ENCODE peak calls at places on chromosomes 2 and 18, in six cellular contexts. One of them, this sample, is unnamed.

GRCh38 chr2:100877555-100877954 is 57.6 kb downstream of the NPAS2 start:
- DNase-seq in IMR-90: peak; percentile 63
- DNase-seq in H9: no peak
- DNase-seq in H1: no peak
- DNase-seq in mesenchymal stem cell: peak; percentile 46
- DNase-seq in trophoblast cell: no peak
- DNase-seq in this sample: no peak

GRCh38 chr18:7980661-7981060 is 413.5 kb downstream of the PTPRM start:
- DNase-seq in trophoblast cell: peak; percentile 44
- DNase-seq in H9: no peak
- DNase-seq in IMR-90: no peak
- DNase-seq in mesenchymal stem cell: no peak
- DNase-seq in H1: no peak
- DNase-seq in this sample: no peak

GRCh38 chr2:94767336-94767735 is 103.9 kb upstream of the TEKT4 start:
- DNase-seq in H9: no peak
- DNase-seq in H1: no peak
- DNase-seq in IMR-90: no peak
- DNase-seq in mesenchymal stem cell: no peak
- DNase-seq in trophoblast cell: no peak
- DNase-seq in this sample: no peak

GRCh38 chr18:76336241-76336640 is 158.8 kb downstream of the ZNF516 start:
- DNase-seq in H9: no peak
- DNase-seq in trophoblast cell: no peak
- DNase-seq in H1: no peak
- DNase-seq in mesenchymal stem cell: no peak
- DNase-seq in IMR-90: no peak
- DNase-seq in this sample: no peak

GRCh38 chr2:72278046-72278445 is 130.4 kb upstream of the CYP26B1 start:
- DNase-seq in H1: no peak
- DNase-seq in H9: no peak
- DNase-seq in mesenchymal stem cell: peak; percentile 59
- DNase-seq in trophoblast cell: peak; percentile 5
- DNase-seq in IMR-90: peak; percentile 79
- DNase-seq in this sample: no peak

GRCh38 chr2:142756430-142756829 is 121.0 kb upstream of the KYNU start:
- DNase-seq in trophoblast cell: peak; percentile 33
- DNase-seq in H9: no peak
- DNase-seq in H1: no peak
- DNase-seq in IMR-90: peak; percentile 78
- DNase-seq in mesenchymal stem cell: peak; percentile 52
- DNase-seq in this sample: no peak

GRCh38 chr2:64137567-64137966 is 6.7 kb downstream of the PELI1 start:
- DNase-seq in H1: no peak
- DNase-seq in trophoblast cell: peak; percentile 49
- DNase-seq in IMR-90: peak; percentile 26
- DNase-seq in H9: no peak
- DNase-seq in mesenchymal stem cell: no peak
- DNase-seq in this sample: no peak

GRCh38 chr2:181307203-181307991 is 149.8 kb upstream of the ITGA4 start:
- DNase-seq in H1: no peak
- DNase-seq in mesenchymal stem cell: no peak
- DNase-seq in trophoblast cell: no peak
- DNase-seq in H9: no peak
- DNase-seq in IMR-90: no peak
- DNase-seq in this sample: no peak

DNA sequence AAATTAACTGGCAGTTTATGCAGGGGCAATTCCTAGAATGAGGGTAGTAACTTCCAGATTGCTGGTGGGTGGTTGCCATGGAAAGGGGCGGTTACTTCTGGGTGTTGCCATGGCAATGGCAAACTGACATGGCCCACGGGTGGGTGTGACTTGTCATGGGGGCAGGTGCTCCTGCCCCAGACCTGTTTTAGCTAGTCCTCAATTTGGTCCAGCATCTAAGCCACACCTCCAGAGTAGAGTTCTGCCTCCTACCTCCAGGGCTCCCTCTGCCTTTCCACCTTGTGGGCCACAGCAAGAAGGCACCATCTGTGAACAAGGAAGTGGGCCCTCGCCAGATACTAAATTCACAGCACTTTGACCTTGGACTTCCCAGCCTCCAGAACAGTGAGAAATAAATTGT is 148.7 kb downstream of the TFCP2L1 start:
- DNase-seq in trophoblast cell: no peak
- DNase-seq in H9: no peak
- DNase-seq in mesenchymal stem cell: no peak
- DNase-seq in IMR-90: no peak
- DNase-seq in H1: no peak
- DNase-seq in this sample: no peak
- H4K91ac ChIP-seq in trophoblast cell: no peak overlapping the region
- H4K91ac ChIP-seq in H9: no peak overlapping the region
- H4K91ac ChIP-seq in mesenchymal stem cell: no peak overlapping the region
- H4K91ac ChIP-seq in IMR-90: no peak overlapping the region
- H4K91ac ChIP-seq in H1: no peak overlapping the region
- H4K91ac ChIP-seq in this sample: no peak overlapping the region

GRCh38 chr2:111138834-111139233 is 18.1 kb downstream of the BCL2L11 start:
- DNase-seq in IMR-90: no peak
- DNase-seq in H9: no peak
- DNase-seq in trophoblast cell: no peak
- DNase-seq in H1: no peak
- DNase-seq in mesenchymal stem cell: no peak
- DNase-seq in this sample: no peak

GRCh38 chr2:111135237-111135909 is 14.7 kb downstream of the BCL2L11 start:
- DNase-seq in trophoblast cell: no peak
- DNase-seq in H9: no peak
- DNase-seq in H1: no peak
- DNase-seq in IMR-90: no peak
- DNase-seq in mesenchymal stem cell: no peak
- DNase-seq in this sample: no peak

GRCh38 chr2:111134082-111134481 is 13.4 kb downstream of the BCL2L11 start:
- DNase-seq in mesenchymal stem cell: no peak
- DNase-seq in H9: no peak
- DNase-seq in H1: no peak
- DNase-seq in trophoblast cell: no peak
- DNase-seq in IMR-90: no peak
- DNase-seq in this sample: no peak

GRCh38 chr2:111133603-111134002 is 12.9 kb downstream of the BCL2L11 start:
- DNase-seq in mesenchymal stem cell: peak; percentile 4
- DNase-seq in H1: no peak
- DNase-seq in H9: no peak
- DNase-seq in trophoblast cell: no peak
- DNase-seq in IMR-90: no peak
- DNase-seq in this sample: no peak

GRCh38 chr2:111135910-111136297 is 15.2 kb downstream of the BCL2L11 start:
- DNase-seq in H1: peak; percentile 53
- DNase-seq in IMR-90: peak; percentile 40
- DNase-seq in trophoblast cell: no peak
- DNase-seq in mesenchymal stem cell: peak; percentile 7
- DNase-seq in H9: peak; percentile 55
- DNase-seq in this sample: no peak
- H4K91ac ChIP-seq in H1: no peak overlapping the region
- H4K91ac ChIP-seq in IMR-90: no peak overlapping the region
- H4K91ac ChIP-seq in trophoblast cell: no peak overlapping the region
- H4K91ac ChIP-seq in mesenchymal stem cell: no peak overlapping the region
- H4K91ac ChIP-seq in H9: no peak overlapping the region
- H4K91ac ChIP-seq in this sample: no peak overlapping the region

DNA sequence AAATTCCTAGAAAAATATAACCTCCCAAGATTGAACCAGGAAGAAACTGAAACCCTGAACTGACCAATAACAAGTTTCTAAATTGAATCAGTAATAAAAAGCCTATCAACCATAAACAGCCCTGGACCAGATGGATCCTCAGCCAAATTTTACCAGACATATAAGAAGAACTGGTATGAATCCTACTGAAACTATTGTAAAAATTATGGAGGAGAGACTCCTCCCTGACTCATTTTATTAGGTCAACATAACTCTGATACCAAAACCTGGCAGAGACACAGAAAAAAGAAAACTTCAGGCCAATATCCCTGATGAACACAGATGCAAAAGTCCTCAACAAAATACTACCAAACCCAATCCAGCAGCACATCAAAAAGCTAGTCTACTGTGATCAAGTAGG is 11.3 kb downstream of the NT5C1B start:
- DNase-seq in H1: no peak
- DNase-seq in mesenchymal stem cell: no peak
- DNase-seq in IMR-90: peak; percentile 34
- DNase-seq in H9: no peak
- DNase-seq in trophoblast cell: no peak
- DNase-seq in this sample: no peak
- H4K91ac ChIP-seq in H1: no peak overlapping the region
- H4K91ac ChIP-seq in mesenchymal stem cell: no peak overlapping the region
- H4K91ac ChIP-seq in IMR-90: no peak overlapping the region
- H4K91ac ChIP-seq in H9: no peak overlapping the region
- H4K91ac ChIP-seq in trophoblast cell: no peak overlapping the region
- H4K91ac ChIP-seq in this sample: no peak overlapping the region

GRCh38 chr2:177557794-177558193 is 165.2 kb downstream of the AGPS start:
- DNase-seq in H1: no peak
- DNase-seq in IMR-90: no peak
- DNase-seq in H9: no peak
- DNase-seq in trophoblast cell: no peak
- DNase-seq in mesenchymal stem cell: no peak
- DNase-seq in this sample: no peak
- H4K91ac ChIP-seq in H1: no peak overlapping the region
- H4K91ac ChIP-seq in IMR-90: no peak overlapping the region
- H4K91ac ChIP-seq in H9: no peak overlapping the region
- H4K91ac ChIP-seq in trophoblast cell: no peak overlapping the region
- H4K91ac ChIP-seq in mesenchymal stem cell: no peak overlapping the region
- H4K91ac ChIP-seq in this sample: no peak overlapping the region

GRCh38 chr2:38167968-38168350 is 92.0 kb upstream of the CYP1B1 start:
- DNase-seq in H1: no peak
- DNase-seq in IMR-90: no peak
- DNase-seq in trophoblast cell: no peak
- DNase-seq in H9: no peak
- DNase-seq in mesenchymal stem cell: no peak
- DNase-seq in this sample: no peak
- H4K91ac ChIP-seq in H1: no peak overlapping the region
- H4K91ac ChIP-seq in IMR-90: no peak overlapping the region
- H4K91ac ChIP-seq in trophoblast cell: no peak overlapping the region
- H4K91ac ChIP-seq in H9: no peak overlapping the region
- H4K91ac ChIP-seq in mesenchymal stem cell: no peak overlapping the region
- H4K91ac ChIP-seq in this sample: no peak overlapping the region

GRCh38 chr2:40160730-40161129 is 291.2 kb downstream of the SLC8A1 start:
- DNase-seq in IMR-90: peak; percentile 45
- DNase-seq in mesenchymal stem cell: peak; percentile 38
- DNase-seq in H1: no peak
- DNase-seq in H9: no peak
- DNase-seq in trophoblast cell: no peak
- DNase-seq in this sample: no peak
- H4K91ac ChIP-seq in IMR-90: no peak overlapping the region
- H4K91ac ChIP-seq in mesenchymal stem cell: no peak overlapping the region
- H4K91ac ChIP-seq in H1: no peak overlapping the region
- H4K91ac ChIP-seq in H9: no peak overlapping the region
- H4K91ac ChIP-seq in trophoblast cell: no peak overlapping the region
- H4K91ac ChIP-seq in this sample: no peak overlapping the region

DNA sequence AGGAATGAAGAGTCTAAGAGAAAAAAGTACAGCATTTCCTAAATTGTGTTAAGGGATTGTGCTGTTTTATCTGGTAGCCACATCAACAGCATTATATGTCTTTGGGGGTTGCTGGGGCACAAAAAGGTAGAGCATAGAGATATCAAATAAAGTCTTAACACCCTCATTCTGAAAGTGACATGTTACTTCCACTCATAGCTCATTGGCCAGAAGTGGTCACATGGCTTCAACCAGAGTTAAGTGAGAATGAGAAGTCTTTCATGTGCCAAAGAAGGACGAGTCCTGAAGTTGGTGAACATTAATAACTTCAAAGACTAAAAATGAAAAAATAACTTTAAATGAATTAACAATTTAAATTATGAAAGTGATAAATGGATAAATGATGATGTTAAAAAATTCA is 175.7 kb upstream of the ZEB2 start:
- DNase-seq in IMR-90: no peak
- DNase-seq in H9: no peak
- DNase-seq in H1: no peak
- DNase-seq in mesenchymal stem cell: no peak
- DNase-seq in trophoblast cell: no peak
- DNase-seq in this sample: no peak
- H4K91ac ChIP-seq in IMR-90: no peak overlapping the region
- H4K91ac ChIP-seq in H9: no peak overlapping the region
- H4K91ac ChIP-seq in H1: no peak overlapping the region
- H4K91ac ChIP-seq in mesenchymal stem cell: no peak overlapping the region
- H4K91ac ChIP-seq in trophoblast cell: no peak overlapping the region
- H4K91ac ChIP-seq in this sample: no peak overlapping the region

GRCh38 chr2:96689431-96689991 is 46.9 kb downstream of the FER1L5 start:
- DNase-seq in IMR-90: no peak
- DNase-seq in H9: no peak
- DNase-seq in H1: no peak
- DNase-seq in trophoblast cell: no peak
- DNase-seq in mesenchymal stem cell: no peak
- DNase-seq in this sample: no peak
- H4K91ac ChIP-seq in IMR-90: no peak overlapping the region
- H4K91ac ChIP-seq in H9: no peak overlapping the region
- H4K91ac ChIP-seq in H1: no peak overlapping the region
- H4K91ac ChIP-seq in trophoblast cell: no peak overlapping the region
- H4K91ac ChIP-seq in mesenchymal stem cell: no peak overlapping the region
- H4K91ac ChIP-seq in this sample: no peak overlapping the region

GRCh38 chr2:102927854-102928267 is 166.0 kb downstream of the TMEM182 start:
- DNase-seq in H1: no peak
- DNase-seq in IMR-90: no peak
- DNase-seq in trophoblast cell: no peak
- DNase-seq in mesenchymal stem cell: no peak
- DNase-seq in H9: no peak
- DNase-seq in this sample: no peak
- H4K91ac ChIP-seq in H1: no peak overlapping the region
- H4K91ac ChIP-seq in IMR-90: no peak overlapping the region
- H4K91ac ChIP-seq in trophoblast cell: no peak overlapping the region
- H4K91ac ChIP-seq in mesenchymal stem cell: no peak overlapping the region
- H4K91ac ChIP-seq in H9: no peak overlapping the region
- H4K91ac ChIP-seq in this sample: no peak overlapping the region

DNA sequence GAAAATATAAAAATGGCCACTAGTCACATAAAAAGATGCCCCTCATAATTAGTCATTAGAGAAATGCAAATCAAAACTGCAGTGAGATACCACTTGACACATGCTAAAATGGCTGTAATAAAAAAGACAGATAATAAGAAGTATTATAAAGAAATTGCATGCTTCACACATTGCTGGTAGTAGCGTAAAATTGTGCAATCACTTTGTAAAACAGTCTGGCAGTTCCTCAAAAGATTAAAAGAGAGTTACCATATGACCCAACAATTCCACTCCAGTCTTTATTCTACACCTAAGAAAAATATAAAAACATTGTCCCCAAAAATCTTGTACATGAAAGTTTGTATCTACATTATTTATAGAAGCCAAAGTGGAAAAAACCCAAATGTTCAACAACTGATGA is 170.6 kb upstream of the FIGN start:
- DNase-seq in mesenchymal stem cell: no peak
- DNase-seq in H1: no peak
- DNase-seq in IMR-90: no peak
- DNase-seq in H9: no peak
- DNase-seq in trophoblast cell: no peak
- DNase-seq in this sample: no peak
- H4K91ac ChIP-seq in mesenchymal stem cell: no peak overlapping the region
- H4K91ac ChIP-seq in H1: no peak overlapping the region
- H4K91ac ChIP-seq in IMR-90: no peak overlapping the region
- H4K91ac ChIP-seq in H9: no peak overlapping the region
- H4K91ac ChIP-seq in trophoblast cell: no peak overlapping the region
- H4K91ac ChIP-seq in this sample: no peak overlapping the region